ENCODE peak calls at places on chromosomes 11 and 22, in eight cellular contexts. C is thoracic aorta; I is left ventricle myocardium inferior; U is effector memory CD4-positive, alpha-beta T cell; W is colonic mucosa; O is PC-9; X is endodermal cell; D is right lobe of liver. Y is an unnamed sample.

GRCh38 chr22:23282089-23282501 is 101.8 kb downstream of the BCR start:
- DNase-seq in I (peak; percentile 45), O (peak; percentile 90), X (no peak), C (peak; percentile 89), D (no peak), W (peak; percentile 44), U (no peak), Y (no peak)

GRCh38 chr11:1494650-1495049 is 8.1 kb upstream of the MOB2 start:
- DNase-seq in O (no peak), I (no peak), U (no peak), C (no peak), W (no peak), D (no peak), X (no peak), Y (no peak)

GRCh38 chr22:44024288-44024908 is at the start of gene PARVB:
- DNase-seq in U (no peak), C (no peak), I (peak; percentile 55), O (peak; percentile 20), X (peak; percentile 66), D (peak; percentile 48), W (no peak), Y (peak; percentile 87)

GRCh38 chr22:46833228-46833627 is 70.8 kb downstream of the TBC1D22A start:
- DNase-seq in D (no peak), I (no peak), O (no peak), X (peak; percentile 87), U (no peak), W (no peak), C (no peak), Y (no peak)

GRCh38 chr22:47027766-47028165 is 265.3 kb downstream of the TBC1D22A start:
- DNase-seq in X (no peak), D (peak; percentile 5), U (no peak), I (no peak), O (no peak), W (no peak), C (no peak), Y (peak; percentile 50)

GRCh38 chr11:96578379-96578778 is 188.6 kb downstream of the JRKL start:
- DNase-seq in W (no peak), I (no peak), U (no peak), D (no peak), O (no peak), C (no peak), X (no peak), Y (no peak)

GRCh38 chr11:69126286-69126685 is 29.4 kb upstream of the SMIM38 start:
- DNase-seq in W (no peak), X (peak; percentile 35), D (no peak), O (no peak), C (no peak), U (no peak), I (no peak), Y (peak; percentile 36)

GRCh38 chr11:113615773-113616172 is 90.3 kb downstream of the TMPRSS5 start:
- DNase-seq in C (no peak), O (no peak), W (no peak), U (no peak), X (no peak), D (no peak), I (no peak), Y (no peak)

GRCh38 chr11:83819936-83820549 is 533.9 kb upstream of the CCDC90B start:
- DNase-seq in W (no peak), I (no peak), C (no peak), D (no peak), U (no peak), O (no peak), X (no peak), Y (no peak)

GRCh38 chr11:76664578-76665061 is 5.9 kb downstream of the LRRC32 start:
- DNase-seq in W (no peak), I (no peak), X (peak; percentile 46), O (no peak), D (no peak), C (no peak), U (no peak), Y (peak; percentile 85)

DNA sequence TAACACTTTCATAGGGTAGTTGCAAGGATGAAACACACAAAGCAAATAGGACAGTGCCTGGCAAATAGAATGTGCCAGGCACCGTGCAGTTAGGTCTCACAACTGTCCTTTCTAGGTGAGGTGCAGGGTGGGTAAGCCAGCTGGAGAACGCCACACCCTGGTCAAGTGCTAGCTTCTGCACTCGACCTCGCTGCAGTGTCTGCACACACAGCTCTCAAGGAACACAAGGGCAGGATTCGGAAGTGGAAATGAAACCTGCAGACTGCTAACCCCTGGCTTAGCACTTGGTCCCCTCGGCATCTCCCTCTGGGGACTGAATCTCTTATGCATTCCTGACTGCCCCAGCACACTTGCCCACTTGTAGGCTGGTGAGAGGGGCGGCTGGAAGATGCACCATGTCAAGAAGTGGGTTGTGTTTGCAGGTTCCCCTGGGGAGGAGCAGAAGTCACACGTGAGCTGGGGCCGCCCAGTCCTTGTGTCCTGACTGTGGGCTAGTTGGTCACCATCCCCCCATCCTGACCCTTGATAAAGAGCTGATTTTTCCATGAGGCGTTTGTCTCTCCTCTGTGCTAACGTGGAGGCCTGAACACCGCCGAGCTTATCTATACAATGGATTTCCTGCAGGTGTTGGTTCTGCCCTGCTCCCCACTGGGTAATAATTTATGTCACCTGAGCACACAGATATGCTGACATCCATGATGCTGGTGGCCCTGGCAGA is 89.0 kb downstream of the MICAL2 start:
- DNase-seq in C (no peak), X (no peak), U (no peak), I (no peak), D (no peak), W (no peak), O (no peak), Y (no peak)
- H3K27ac ChIP-seq in C (peak overlapping the region; percentile 92), X (no peak overlapping the region), U (peak overlapping the region; percentile 32), I (peak overlapping the region; percentile 86), D (peak overlapping the region; percentile 56), W (no peak overlapping the region), O (no peak overlapping the region), Y (no peak overlapping the region)

DNA sequence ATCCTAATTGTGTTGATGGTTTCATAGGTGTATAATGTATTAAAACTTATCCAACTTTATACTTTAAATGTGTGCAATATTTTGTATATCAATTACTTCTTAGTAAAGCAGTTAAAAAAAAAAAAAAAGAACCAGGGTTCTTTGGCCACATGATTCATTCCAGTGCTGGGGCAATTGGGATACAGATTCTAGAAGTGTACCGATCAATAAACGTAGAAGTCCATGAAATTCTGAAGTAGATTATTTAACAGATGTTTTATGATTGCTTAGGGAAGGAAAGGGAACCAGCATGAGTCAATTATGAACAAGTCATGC is 51.0 kb downstream of the MAPK1 start:
- DNase-seq in I (no peak), U (no peak), D (no peak), O (no peak), X (no peak), C (no peak), W (no peak), Y (no peak)
- H3K4me3 ChIP-seq in I (no peak overlapping the region), U (peak overlapping the region; percentile 14), D (no peak overlapping the region), O (no peak overlapping the region), X (no peak overlapping the region), C (peak overlapping the region; percentile 28), W (no peak overlapping the region), Y (no peak overlapping the region)

GRCh38 chr22:37175414-37176144 is 12.5 kb downstream of the C1QTNF6 start:
- DNase-seq in W (no peak), O (no peak), C (no peak), U (no peak), I (no peak), D (no peak), X (peak; percentile 34), Y (peak; percentile 63)
- H3K27ac ChIP-seq in W (no peak overlapping the region), O (no peak overlapping the region), C (no peak overlapping the region), U (no peak overlapping the region), I (peak overlapping the region; percentile 60), D (no peak overlapping the region), X (no peak overlapping the region), Y (no peak overlapping the region)

DNA sequence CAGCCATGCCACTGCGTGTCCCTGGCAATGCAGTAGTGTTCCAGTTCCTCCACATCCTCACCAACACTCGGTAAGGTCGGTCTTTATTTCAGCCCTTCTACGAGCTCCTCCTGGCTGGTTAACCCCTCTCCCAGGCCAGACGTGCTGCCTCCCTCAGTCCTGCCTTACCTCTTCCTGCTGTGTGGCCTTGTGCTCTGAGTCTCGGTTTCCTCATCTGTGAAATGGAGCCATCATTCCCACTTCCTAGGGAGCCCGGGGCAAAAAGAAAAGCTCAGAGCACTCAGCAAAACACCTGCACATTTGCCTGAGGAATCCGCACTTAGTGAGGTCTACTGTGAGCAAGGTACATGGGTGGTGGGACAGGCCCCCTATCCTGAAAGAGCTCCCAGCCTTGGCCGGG is 9.8 kb downstream of the TP53I11 start:
- DNase-seq in X (no peak), C (no peak), U (no peak), O (no peak), D (no peak), I (no peak), W (no peak), Y (no peak)
- H3K4me3 ChIP-seq in X (no peak overlapping the region), C (no peak overlapping the region), U (no peak overlapping the region), O (no peak overlapping the region), D (no peak overlapping the region), I (peak overlapping the region; percentile 33), W (no peak overlapping the region), Y (no peak overlapping the region)